ENCODE peak calls at places on chromosomes 7 and 10, in seven cellular contexts. K, T, J, Z, Q, R and A are unnamed samples.

GRCh38 chr10:109871476-109871875 is 51.8 kb downstream of the XPNPEP1 start:
- DNase-seq in K (no peak), T (no peak), J (no peak), Z (no peak), Q (no peak), R (no peak), A (peak)

GRCh38 chr10:131874991-131875451 is 25.8 kb upstream of the PPP2R2D start:
- DNase-seq in K (no peak), T (no peak), J (peak), Z (peak), Q (peak), R (peak), A (peak)

GRCh38 chr10:111872591-111872990 is 311.0 kb downstream of the GPAM start:
- DNase-seq in K (no peak), T (no peak), J (no peak), Z (no peak), Q (no peak), R (no peak), A (no peak)

GRCh38 chr7:137206770-137207169 is 136.8 kb downstream of the PTN start:
- DNase-seq in K (no peak), T (no peak), J (no peak), Z (no peak), Q (no peak), R (no peak), A (no peak)

GRCh38 chr7:74289018-74289659 is at the start of gene CLIP2:
- DNase-seq in K (peak), T (no peak), J (peak), Z (peak), Q (peak), R (peak), A (peak)

GRCh38 chr10:12042409-12042796 is 206 bp downstream of the UPF2 start:
- DNase-seq in K (peak), T (no peak), J (peak), Z (peak), Q (no peak), R (no peak), A (peak)

GRCh38 chr7:143492799-143493568 is 15.3 kb downstream of the TAS2R41 start:
- DNase-seq in K (no peak), T (no peak), J (no peak), Z (no peak), Q (no peak), R (peak), A (no peak)

GRCh38 chr10:111551001-111551400 is 474.2 kb downstream of the ADRA2A start:
- DNase-seq in K (no peak), T (no peak), J (no peak), Z (no peak), Q (no peak), R (no peak), A (no peak)

GRCh38 chr7:92781117-92781720 is 55.2 kb downstream of the CDK6 start:
- DNase-seq in K (no peak), T (no peak), J (peak), Z (no peak), Q (no peak), R (no peak), A (no peak)